ENCODE peak calls at places on chromosome 20, in seven cellular contexts. B is stomach, S is transverse colon, F is suprapubic skin, N is GM23338, I is HL-60, Z is prostate gland. J is an unnamed sample.

GRCh38 chr20:41424546-41424945 is 57.9 kb upstream of the EMILIN3 start:
- DNase-seq in B (no peak), S (no peak), F (no peak), N (no peak), I (no peak), Z (no peak), J (no peak)

GRCh38 chr20:11158146-11158545 is 484.3 kb upstream of the JAG1 start:
- DNase-seq in B (no peak), S (no peak), F (no peak), N (no peak), I (no peak), Z (no peak), J (no peak)

GRCh38 chr20:5845686-5846651 is 95.8 kb downstream of the SHLD1 start:
- DNase-seq in B (no peak), S (no peak), F (no peak), N (peak), I (no peak), Z (no peak), J (no peak)

GRCh38 chr20:33693274-33693673 is 7.1 kb upstream of the E2F1 start:
- DNase-seq in B (no peak), S (no peak), F (no peak), N (no peak), I (no peak), Z (no peak), J (no peak)

GRCh38 chr20:36895036-36895435 is 19.1 kb downstream of the TLDC2 start:
- DNase-seq in B (no peak), S (no peak), F (no peak), N (no peak), I (no peak), Z (no peak), J (no peak)

GRCh38 chr20:35144694-35145093 is 2.4 kb downstream of the EDEM2 start:
- DNase-seq in B (no peak), S (no peak), F (no peak), N (no peak), I (peak), Z (no peak), J (peak)

GRCh38 chr20:1206749-1207148 is 3.5 kb downstream of the C20orf202 start:
- DNase-seq in B (no peak), S (no peak), F (no peak), N (no peak), I (no peak), Z (no peak), J (no peak)

GRCh38 chr20:12047838-12048432 is 130.2 kb downstream of the BTBD3 start:
- DNase-seq in B (no peak), S (no peak), F (peak), N (no peak), I (no peak), Z (no peak), J (no peak)

GRCh38 chr20:63536241-63536977 is 767 bp downstream of the PTK6 start:
- DNase-seq in B (peak), S (peak), F (no peak), N (no peak), I (no peak), Z (no peak), J (peak)

GRCh38 chr20:1876975-1877603 is 18.1 kb upstream of the SIRPA start:
- DNase-seq in B (no peak), S (no peak), F (no peak), N (peak), I (no peak), Z (no peak), J (no peak)

GRCh38 chr20:145877-146276 is 3.5 kb downstream of the DEFB126 start:
- DNase-seq in B (no peak), S (no peak), F (no peak), N (peak), I (no peak), Z (no peak), J (no peak)

GRCh38 chr20:56091635-56092180 is 86.4 kb upstream of the CBLN4 start:
- DNase-seq in B (no peak), S (no peak), F (no peak), N (no peak), I (no peak), Z (no peak), J (no peak)

GRCh38 chr20:50070361-50070760 is 42.6 kb downstream of the UBE2V1 start:
- DNase-seq in B (no peak), S (no peak), F (no peak), N (no peak), I (no peak), Z (no peak), J (peak)

GRCh38 chr20:59299961-59300340 is 460 bp upstream of the EDN3 start:
- DNase-seq in B (no peak), S (peak), F (no peak), N (peak), I (no peak), Z (peak), J (no peak)

GRCh38 chr20:59295531-59295930 is 4.9 kb upstream of the EDN3 start:
- DNase-seq in B (no peak), S (no peak), F (no peak), N (no peak), I (no peak), Z (no peak), J (no peak)

GRCh38 chr20:59297641-59298040 is 2.8 kb upstream of the EDN3 start:
- DNase-seq in B (no peak), S (no peak), F (no peak), N (no peak), I (no peak), Z (no peak), J (no peak)

GRCh38 chr20:59301343-59302007 is 1.1 kb downstream of the EDN3 start:
- DNase-seq in B (no peak), S (no peak), F (no peak), N (no peak), I (no peak), Z (no peak), J (no peak)

GRCh38 chr20:59300341-59301081 is at the start of gene EDN3:
- DNase-seq in B (no peak), S (peak), F (no peak), N (peak), I (no peak), Z (no peak), J (no peak)
- H3K4me3 ChIP-seq in B (peak), S (peak), F (peak), N (peak), I (no peak), Z (peak), J (no peak)

GRCh38 chr20:16615199-16615598 is 42.0 kb upstream of the KIF16B start:
- DNase-seq in B (no peak), S (peak), F (no peak), N (peak), I (no peak), Z (no peak), J (no peak)
- TF ChIP-seq POLR2AphosphoS5 in B (peak), S (no peak), F (no peak), N (no peak), I (no peak), Z (no peak), J (no peak)

GRCh38 chr20:17972121-17972520 is 3.3 kb downstream of the MGME1 start:
- DNase-seq in B (no peak), S (no peak), F (no peak), N (no peak), I (no peak), Z (no peak), J (no peak)
- H3K4me3 ChIP-seq in B (peak), S (peak), F (peak), N (peak), I (peak), Z (no peak), J (no peak)

GRCh38 chr20:9518776-9519175 is 4.4 kb downstream of the LAMP5 start:
- DNase-seq in B (no peak), S (no peak), F (no peak), N (peak), I (no peak), Z (no peak), J (no peak)
- TF ChIP-seq POLR2AphosphoS5 in B (no peak), S (no peak), F (no peak), N (no peak), I (no peak), Z (no peak), J (no peak)

DNA sequence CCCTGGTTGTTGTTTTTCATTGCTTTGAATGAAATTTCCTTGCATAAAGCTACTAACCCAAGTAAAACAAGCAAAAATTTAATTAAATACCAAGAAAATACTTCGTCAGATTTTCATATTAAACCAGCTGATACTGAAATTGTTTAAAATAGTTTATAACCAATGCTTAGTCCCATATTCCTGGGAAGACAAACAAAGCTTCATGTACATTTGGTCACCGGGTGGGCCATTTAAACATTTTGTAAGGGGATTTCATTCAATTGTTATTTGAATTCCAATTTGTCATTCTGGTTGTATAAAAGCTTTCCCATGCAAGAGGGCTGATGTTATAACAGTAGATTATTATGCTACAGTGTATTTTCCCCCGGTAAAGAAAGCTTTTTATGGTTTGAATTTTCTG is 578 bp upstream of the RBBP9 start:
- DNase-seq in B (no peak), S (no peak), F (no peak), N (no peak), I (no peak), Z (no peak), J (no peak)
- H3K4me3 ChIP-seq in B (peak), S (no peak), F (no peak), N (peak), I (no peak), Z (no peak), J (peak)

GRCh38 chr20:58888521-58889333 is 36.2 kb downstream of the GNAS start:
- DNase-seq in B (peak), S (peak), F (peak), N (peak), I (peak), Z (peak), J (peak)
- TF ChIP-seq POLR2AphosphoS5 in B (peak), S (peak), F (peak), N (peak), I (peak), Z (peak), J (peak)

DNA sequence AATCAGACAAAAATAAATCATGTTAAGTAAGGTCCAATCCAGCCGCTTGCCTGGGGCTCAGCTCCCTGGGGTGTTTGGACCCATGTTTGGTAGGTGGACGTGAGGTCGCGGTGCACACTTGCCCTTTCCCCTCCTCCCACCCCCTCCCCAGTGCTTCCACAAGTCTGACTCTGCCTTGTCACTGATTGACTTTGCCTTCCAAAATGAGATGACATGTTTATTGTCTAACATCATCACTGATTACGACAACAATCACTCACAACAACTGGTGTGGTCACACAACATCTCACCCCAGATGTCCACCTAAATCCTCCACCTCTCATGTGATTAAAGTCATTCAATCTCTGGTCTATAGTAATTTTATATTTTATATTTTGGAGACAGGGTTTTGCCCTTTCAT is 56.2 kb downstream of the RIN2 start:
- DNase-seq in B (no peak), S (no peak), F (no peak), N (no peak), I (no peak), Z (no peak), J (no peak)
- H3K4me3 ChIP-seq in B (no peak), S (no peak), F (no peak), N (no peak), I (no peak), Z (no peak), J (no peak)

DNA sequence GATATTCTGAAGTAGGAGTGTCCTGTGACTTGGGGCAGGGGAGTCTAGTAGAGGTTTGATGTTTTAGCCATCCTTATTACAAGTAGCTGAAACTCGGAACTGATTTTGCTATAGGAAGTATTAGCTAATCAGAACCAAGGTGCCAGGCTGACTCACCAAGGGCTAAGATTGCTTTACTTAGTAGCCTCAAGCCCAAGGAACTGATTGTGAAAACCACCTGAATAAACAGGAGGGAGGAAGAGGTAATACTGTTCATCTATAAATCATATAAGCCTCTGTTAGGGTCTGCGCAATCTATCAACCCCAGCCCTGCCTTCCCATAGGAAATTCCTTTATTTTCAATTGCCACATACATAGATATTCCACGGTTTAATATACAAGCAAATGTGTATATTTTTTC is 54.4 kb downstream of the GNAS start:
- DNase-seq in B (peak), S (no peak), F (no peak), N (no peak), I (peak), Z (no peak), J (no peak)
- TF ChIP-seq POLR2AphosphoS5 in B (peak), S (no peak), F (no peak), N (no peak), I (no peak), Z (peak), J (no peak)

GRCh38 chr20:47577271-47577670 is 75.6 kb downstream of the NCOA3 start:
- DNase-seq in B (no peak), S (no peak), F (no peak), N (no peak), I (no peak), Z (no peak), J (no peak)
- H3K4me3 ChIP-seq in B (no peak), S (no peak), F (no peak), N (no peak), I (no peak), Z (no peak), J (peak)

J was measured in spleen.